ENCODE peak calls at places on chromosome 9, in four cellular contexts. J is lower lobe of right lung; V is stimulated activated CD4-positive, alpha-beta T cell treated with anti-CD3 and anti-CD28 coated beads, Interleukin-12 subunit alpha, Interleukin-12 subunit beta, amount 100 ng/mL, for 4 hours; Y is T-helper 9 cell. L is an unnamed sample.

GRCh38 chr9:124290053-124290581 is 32.4 kb downstream of the NEK6 start:
- DNase-seq in V (no peak), J (no peak), Y (no peak), L (no peak)

GRCh38 chr9:18195223-18195622 is 278.7 kb upstream of the ADAMTSL1 start:
- DNase-seq in V (no peak), Y (no peak), J (no peak), L (no peak)

GRCh38 chr9:68739631-68740174 is 34.7 kb downstream of the PIP5K1B start:
- DNase-seq in V (no peak), Y (no peak), J (no peak), L (no peak)

GRCh38 chr9:121921444-121921843 is 171.7 kb downstream of the TTLL11 start:
- DNase-seq in Y (no peak), J (no peak), V (no peak), L (no peak)

GRCh38 chr9:20551835-20552234 is 70.5 kb downstream of the MLLT3 start:
- DNase-seq in V (no peak), Y (no peak), J (no peak), L (no peak)

GRCh38 chr9:91727972-91728371 is 222.1 kb downstream of the ROR2 start:
- DNase-seq in V (no peak), J (no peak), Y (no peak), L (no peak)

GRCh38 chr9:15501179-15501578 is 9.6 kb downstream of the PSIP1 start:
- DNase-seq in Y (no peak), V (no peak), J (no peak), L (no peak)

GRCh38 chr9:3716415-3716814 is 190.6 kb upstream of the RFX3 start:
- DNase-seq in J (no peak), Y (no peak), V (no peak), L (no peak)

GRCh38 chr9:19184144-19184917 is 46.2 kb upstream of the DENND4C start:
- DNase-seq in V (peak), Y (peak), J (peak), L (peak)

GRCh38 chr9:18606831-18607230 is 132.9 kb downstream of the ADAMTSL1 start:
- DNase-seq in V (no peak), J (no peak), Y (no peak), L (no peak)

GRCh38 chr9:16001856-16002255 is 449.0 kb downstream of the CCDC171 start:
- DNase-seq in Y (no peak), V (no peak), J (no peak), L (no peak)

GRCh38 chr9:34179528-34180138 is 790 bp downstream of the UBAP1 start:
- DNase-seq in J (no peak), Y (no peak), V (no peak), L (no peak)

GRCh38 chr9:76521906-76522305 is 62.9 kb downstream of the GCNT1 start:
- DNase-seq in J (no peak), V (no peak), Y (no peak), L (no peak)

GRCh38 chr9:81759680-81760215 is 70.4 kb upstream of the TLE1 start:
- DNase-seq in J (no peak), Y (no peak), V (no peak), L (no peak)

GRCh38 chr9:16828335-16829281 is 41.9 kb downstream of the BNC2 start:
- DNase-seq in Y (no peak), J (no peak), V (no peak), L (no peak)

GRCh38 chr9:69542942-69543704 is 129.0 kb downstream of the APBA1 start:
- DNase-seq in J (no peak), Y (no peak), V (no peak), L (no peak)